ENCODE peak calls at places on chromosomes 5 and 9, in eight cellular contexts. I, Q, F, X, Y, J, M and L are unnamed samples.

GRCh38 chr5:103808464-103809106 is 246.0 kb upstream of the NUDT12 start:
- DNase-seq in J (peak), Q (no peak), X (no peak), M (peak), Y (no peak), F (peak), I (peak), L (no peak)

GRCh38 chr5:168030911-168031310 is 260.5 kb upstream of the WWC1 start:
- DNase-seq in X (no peak), F (no peak), I (no peak), J (no peak), Q (no peak), M (no peak), Y (no peak), L (no peak)

GRCh38 chr9:14179449-14179848 is 134.5 kb downstream of the NFIB start:
- DNase-seq in Y (no peak), F (no peak), X (no peak), M (peak), Q (no peak), I (peak), J (no peak), L (no peak)

GRCh38 chr9:14326264-14326826 is 12.4 kb upstream of the NFIB start:
- DNase-seq in F (peak), Y (no peak), J (peak), X (no peak), I (no peak), Q (no peak), M (no peak), L (no peak)

GRCh38 chr5:161134123-161134522 is 282.1 kb upstream of the ATP10B start:
- DNase-seq in I (no peak), Y (no peak), M (no peak), F (no peak), J (no peak), X (no peak), Q (no peak), L (no peak)

GRCh38 chr9:1619915-1620705 is 395.0 kb upstream of the SMARCA2 start:
- DNase-seq in F (no peak), I (no peak), M (no peak), X (no peak), Q (no peak), Y (no peak), J (peak), L (no peak)

GRCh38 chr9:34659592-34660253 is 2.7 kb downstream of the CCL27 start:
- DNase-seq in I (peak), F (peak), M (peak), Y (no peak), X (no peak), Q (no peak), J (no peak), L (no peak)

GRCh38 chr5:73686912-73687311 is 60.9 kb downstream of the ARHGEF28 start:
- DNase-seq in Q (no peak), Y (no peak), J (no peak), F (no peak), X (no peak), I (no peak), M (no peak), L (no peak)

GRCh38 chr5:61289241-61289640 is 42.8 kb upstream of the ZSWIM6 start:
- DNase-seq in J (no peak), F (no peak), Q (no peak), Y (no peak), M (no peak), X (no peak), I (no peak), L (no peak)

GRCh38 chr5:16957305-16958165 is 21.4 kb upstream of the MYO10 start:
- DNase-seq in X (no peak), J (no peak), F (peak), Q (peak), Y (no peak), M (no peak), I (no peak), L (no peak)

GRCh38 chr9:129202613-129203555 is 24.8 kb upstream of the IER5L start:
- DNase-seq in Q (peak), Y (peak), M (peak), X (peak), F (peak), J (peak), I (peak), L (peak)

GRCh38 chr9:89408628-89409101 is 89.2 kb downstream of the SEMA4D start:
- DNase-seq in J (no peak), F (no peak), Y (peak), M (peak), X (no peak), I (no peak), Q (no peak), L (no peak)

GRCh38 chr5:150302301-150303069 is at the start of gene ARSI:
- DNase-seq in J (peak), Q (no peak), F (no peak), Y (peak), M (peak), I (peak), X (no peak), L (peak)

GRCh38 chr5:123543438-123543837 is 31.5 kb downstream of the CSNK1G3 start:
- DNase-seq in Q (no peak), M (no peak), I (no peak), F (no peak), J (no peak), Y (no peak), X (no peak), L (no peak)

GRCh38 chr5:11777096-11777495 is 127.2 kb downstream of the CTNND2 start:
- DNase-seq in J (no peak), M (no peak), X (no peak), F (no peak), I (no peak), Y (no peak), Q (no peak), L (no peak)

GRCh38 chr5:108655750-108656450 is 91.8 kb upstream of the FER start:
- DNase-seq in Y (no peak), X (no peak), F (peak), Q (no peak), I (no peak), J (peak), M (no peak), L (no peak)

GRCh38 chr5:57539281-57539701 is 56.7 kb upstream of the ACTBL2 start:
- DNase-seq in X (no peak), Q (no peak), M (no peak), I (no peak), F (peak), J (no peak), Y (no peak), L (no peak)

GRCh38 chr5:136032564-136032963 is 3.8 kb downstream of the TGFBI start:
- DNase-seq in Y (peak), M (no peak), F (peak), I (no peak), J (peak), X (no peak), Q (peak), L (no peak)

GRCh38 chr5:29469581-29469980 is 1723.9 kb upstream of the CDH6 start:
- DNase-seq in Y (no peak), F (no peak), I (no peak), M (no peak), X (no peak), J (no peak), Q (no peak), L (no peak)

GRCh38 chr9:13278368-13279246 is 885 bp downstream of the MPDZ start:
- DNase-seq in M (peak), J (peak), Q (peak), X (no peak), F (peak), Y (peak), I (peak), L (peak)

GRCh38 chr5:83512051-83512745 is 40.7 kb downstream of the VCAN start:
- DNase-seq in Y (no peak), J (no peak), I (no peak), Q (no peak), X (no peak), F (peak), M (no peak), L (no peak)

GRCh38 chr5:126718246-126718868 is 58.6 kb upstream of the LMNB1 start:
- DNase-seq in I (no peak), F (no peak), M (no peak), Y (no peak), Q (no peak), J (no peak), X (no peak), L (no peak)

DNA sequence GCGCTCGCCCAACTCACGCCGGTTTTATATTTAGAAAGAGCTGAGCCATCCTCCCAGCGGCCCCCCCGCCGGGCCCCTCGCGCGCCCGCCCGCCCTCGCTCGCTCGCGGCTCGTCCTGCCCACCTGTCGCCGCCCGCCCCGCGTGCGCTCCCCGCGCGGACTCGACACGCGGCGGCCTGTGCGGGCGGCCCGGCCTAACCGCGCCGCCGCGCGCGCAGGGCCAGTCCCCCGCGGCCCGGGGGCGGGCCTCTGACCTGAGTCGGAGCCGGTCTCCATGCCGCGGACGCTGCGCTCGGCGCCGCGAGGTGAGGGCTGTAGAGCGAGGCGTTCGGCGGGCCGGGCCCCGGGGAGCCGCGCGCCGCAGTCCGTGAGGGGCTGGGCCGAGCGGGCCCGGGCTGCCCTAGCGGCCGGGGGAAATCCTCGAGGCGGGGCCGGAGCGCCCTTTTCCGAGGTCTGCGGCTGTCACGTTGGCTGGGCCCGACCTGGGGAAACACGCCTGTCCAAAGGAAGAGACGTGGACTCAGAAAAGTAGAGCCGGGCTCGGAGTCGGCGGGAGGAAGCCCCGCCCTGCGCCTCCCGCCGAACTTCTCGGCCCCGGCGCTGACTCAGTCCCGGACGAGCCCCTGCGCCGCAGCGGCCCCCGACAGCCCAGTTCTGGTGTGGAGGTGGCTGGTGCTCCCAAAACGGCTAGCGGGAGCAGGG is at the start of gene ECPAS:
- DNase-seq in J (peak), M (peak), Y (peak), I (peak), Q (peak), F (peak), X (peak), L (peak)
- TF ChIP-seq POLR2A in J (peak), M (peak), Y (no peak), I (peak), Q (no peak), F (peak), X (peak), L (peak)

GRCh38 chr9:135907446-135908333 is at the start of gene CAMSAP1:
- DNase-seq in Q (peak), Y (peak), J (peak), M (peak), F (peak), I (peak), X (peak), L (peak)
- TF ChIP-seq POLR2A in Q (no peak), Y (peak), J (peak), M (peak), F (peak), I (no peak), X (peak), L (peak)

GRCh38 chr9:38638881-38639576 is 18.6 kb upstream of the ANKRD18A start:
- DNase-seq in J (no peak), Q (no peak), M (no peak), I (no peak), F (no peak), X (no peak), Y (no peak), L (no peak)
- TF ChIP-seq POLR2A in J (no peak), Q (no peak), M (no peak), I (no peak), F (no peak), X (no peak), Y (no peak), L (no peak)

GRCh38 chr5:139657363-139658321 is 9.5 kb downstream of the CXXC5 start:
- DNase-seq in X (no peak), Q (no peak), I (no peak), Y (no peak), F (no peak), M (no peak), J (no peak), L (no peak)
- TF ChIP-seq POLR2A in X (no peak), Q (no peak), I (no peak), Y (no peak), F (no peak), M (no peak), J (no peak), L (no peak)

DNA sequence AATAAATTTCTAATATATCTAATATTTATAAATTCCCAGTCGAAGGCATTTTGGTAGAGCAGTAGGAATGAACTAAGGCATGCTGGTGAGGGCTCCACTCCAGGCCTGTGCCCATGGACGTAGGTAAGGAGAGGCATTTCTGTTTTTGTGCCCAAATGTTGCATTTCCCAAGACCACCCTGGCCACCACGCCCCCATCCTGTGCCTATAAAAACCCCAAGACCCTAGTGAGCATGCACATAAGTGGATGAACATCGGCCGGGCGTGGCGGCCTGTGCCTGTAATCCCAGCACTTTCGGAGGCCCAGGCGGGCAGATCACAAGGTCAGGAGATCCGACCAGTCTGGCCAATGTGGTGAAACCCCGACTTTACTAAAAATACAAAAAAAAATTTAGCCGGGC is 10.1 kb upstream of the MTMR12 start:
- DNase-seq in Q (no peak), M (no peak), J (no peak), I (no peak), F (no peak), Y (no peak), X (no peak), L (no peak)
- TF ChIP-seq POLR2A in Q (no peak), M (no peak), J (no peak), I (no peak), F (no peak), Y (no peak), X (no peak), L (no peak)

GRCh38 chr9:35816708-35817107 is 1.9 kb upstream of the HINT2 start:
- DNase-seq in I (no peak), J (peak), X (no peak), Y (no peak), M (no peak), F (no peak), Q (no peak), L (no peak)

GRCh38 chr9:35812025-35812602 is at the start of gene SPAG8:
- DNase-seq in M (peak), X (peak), J (peak), F (peak), I (peak), Q (peak), Y (peak), L (peak)

GRCh38 chr9:35814841-35815543 is at the start of gene HINT2:
- DNase-seq in I (peak), X (peak), M (peak), Q (peak), Y (peak), J (peak), F (peak), L (peak)

GRCh38 chr9:35813434-35814105 is 1.3 kb downstream of the HINT2 start:
- DNase-seq in I (peak), M (no peak), J (peak), Q (no peak), F (peak), X (no peak), Y (no peak), L (no peak)

GRCh38 chr9:35814106-35814840 is 569 bp downstream of the HINT2 start:
- DNase-seq in Y (peak), X (peak), I (peak), J (peak), M (peak), Q (peak), F (peak), L (peak)
- TF ChIP-seq POLR2A in Y (no peak), X (no peak), I (no peak), J (no peak), M (no peak), Q (no peak), F (no peak), L (no peak)

GRCh38 chr5:75668348-75668895 is 48.8 kb downstream of the POC5 start:
- DNase-seq in M (no peak), I (no peak), Y (no peak), J (no peak), F (no peak), X (no peak), Q (no peak), L (no peak)

GRCh38 chr5:75670571-75670970 is 46.7 kb downstream of the POC5 start:
- DNase-seq in J (no peak), I (peak), Q (no peak), M (no peak), F (peak), X (no peak), Y (no peak), L (no peak)

GRCh38 chr5:75667586-75667985 is 49.7 kb downstream of the POC5 start:
- DNase-seq in J (no peak), Q (no peak), X (no peak), I (no peak), Y (no peak), F (no peak), M (no peak), L (no peak)

GRCh38 chr5:75671506-75671905 is 45.7 kb downstream of the POC5 start:
- DNase-seq in J (no peak), X (no peak), M (no peak), Q (no peak), F (no peak), I (no peak), Y (no peak), L (no peak)

GRCh38 chr5:75668988-75669760 is 48.1 kb downstream of the POC5 start:
- DNase-seq in M (peak), X (peak), J (peak), Q (no peak), Y (no peak), F (peak), I (peak), L (no peak)
- TF ChIP-seq POLR2A in M (no peak), X (peak), J (no peak), Q (no peak), Y (no peak), F (no peak), I (no peak), L (no peak)

DNA sequence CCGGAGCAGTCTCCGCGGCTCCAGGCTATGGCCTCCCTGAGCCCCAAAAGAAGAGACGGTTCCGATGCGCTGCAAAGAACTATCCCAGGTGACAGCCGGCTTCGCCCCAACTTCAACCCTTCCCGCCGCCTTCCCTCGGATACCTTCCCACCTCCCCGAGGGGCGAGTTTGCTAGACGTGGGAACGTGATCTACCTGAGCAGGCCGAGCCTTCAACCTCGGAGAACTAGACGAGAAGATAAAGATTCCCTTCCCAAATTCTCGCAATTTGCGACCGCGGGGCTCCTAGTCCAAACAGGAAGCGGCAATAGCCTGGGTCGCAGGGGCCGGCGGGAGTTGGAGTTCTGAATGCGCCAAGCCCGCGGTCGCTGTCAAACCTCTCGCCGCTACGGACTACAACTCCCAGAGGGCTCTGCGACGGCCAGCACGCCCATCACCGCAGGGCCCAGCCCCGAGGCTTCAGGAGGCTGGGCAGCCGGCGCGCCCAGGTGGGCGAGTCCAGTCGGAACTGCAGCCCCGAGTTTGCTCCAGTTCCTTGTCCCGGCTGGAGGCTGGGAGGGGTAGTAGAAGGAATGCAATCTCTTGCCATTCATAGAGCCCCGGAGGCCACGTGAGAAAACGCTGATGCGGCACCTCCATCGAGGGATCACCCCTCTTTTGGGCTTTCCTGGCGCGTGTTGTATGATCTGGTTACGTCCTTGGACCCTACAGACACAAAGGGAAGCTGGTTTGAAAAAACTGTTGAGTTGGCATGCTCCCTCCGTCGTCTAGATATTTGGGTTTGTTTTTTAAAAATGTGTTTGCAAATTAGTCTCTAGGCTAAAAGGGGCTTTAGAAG is at the start of gene SLC38A9:
- DNase-seq in Y (peak), I (peak), J (peak), Q (peak), M (peak), F (peak), X (peak), L (peak)
- TF ChIP-seq POLR2A in Y (peak), I (peak), J (peak), Q (no peak), M (peak), F (no peak), X (peak), L (no peak)

DNA sequence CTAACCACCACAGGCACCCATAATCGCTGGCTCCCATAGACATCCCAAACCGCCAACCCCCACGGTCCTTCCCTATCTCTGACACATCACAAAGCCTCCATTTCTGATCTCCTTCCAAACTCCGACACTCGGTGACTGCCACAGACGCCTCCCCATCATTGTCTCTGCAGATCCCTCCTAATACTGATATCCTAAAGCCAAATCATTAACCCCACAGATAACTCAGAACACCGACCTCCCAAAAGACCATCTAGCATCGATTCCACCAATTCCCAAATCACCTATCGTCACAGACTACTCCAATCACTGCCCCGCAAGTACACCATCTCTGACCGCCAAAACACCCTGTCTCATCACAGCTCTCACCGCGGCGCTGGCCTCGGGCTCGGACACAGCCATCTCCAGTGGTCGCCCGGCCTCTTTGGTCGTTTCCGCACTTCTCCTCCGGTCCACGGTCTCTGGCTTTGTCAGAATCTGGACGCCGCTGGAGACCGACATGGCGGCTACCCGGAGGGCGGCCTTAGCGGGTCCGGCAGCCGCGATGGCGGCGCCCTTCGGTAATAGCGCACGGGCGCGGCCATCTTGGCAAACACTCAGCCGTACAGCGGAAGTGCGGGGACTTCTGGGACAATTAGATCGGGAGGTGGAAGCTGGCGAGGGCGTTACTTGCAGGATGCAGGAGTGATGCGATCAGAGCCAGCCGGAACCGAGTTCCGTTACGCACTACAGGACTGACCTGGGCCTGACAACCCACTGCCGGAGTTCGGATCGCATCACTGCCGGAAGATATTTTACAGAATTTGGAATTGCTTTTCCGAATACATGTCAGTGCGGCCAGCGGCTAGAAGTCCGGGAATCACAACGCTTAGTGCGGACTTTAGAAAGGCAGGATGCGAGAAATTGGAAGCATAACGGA is at the start of gene ZFP37:
- DNase-seq in Q (peak), X (peak), M (peak), J (peak), F (peak), I (peak), Y (peak), L (peak)
- TF ChIP-seq POLR2A in Q (no peak), X (peak), M (no peak), J (peak), F (peak), I (no peak), Y (no peak), L (peak)